ENCODE peak calls at places on chromosomes 3 and 15, in seven cellular contexts. F is hypothalamus; D is AG08395; E is mucosa of descending colon; R is amniotic stem cell; C is testis; B is activated CD8-positive, alpha-beta memory T cell treated with anti-CD3 and anti-CD28 coated beads for 4 hours. J is an unnamed sample.

GRCh38 chr15:56532766-56533455 is 68.0 kb upstream of the MNS1 start:
- DNase-seq in F (no peak), R (no peak), C (no peak), D (no peak), E (no peak), B (no peak), J (no peak)

GRCh38 chr3:59609967-59610366 is 560.1 kb upstream of the CFAP20DC start:
- DNase-seq in D (peak), C (no peak), E (peak), F (no peak), R (no peak), B (no peak), J (peak)

GRCh38 chr3:39809181-39809994 is at the start of gene MYRIP:
- DNase-seq in D (no peak), B (no peak), E (peak), F (no peak), R (no peak), C (peak), J (peak)

GRCh38 chr3:97960561-97961275 is 11.5 kb downstream of the RIOX2 start:
- DNase-seq in D (no peak), C (no peak), R (no peak), F (no peak), E (no peak), B (no peak), J (no peak)

GRCh38 chr3:117488983-117489382 is 779.4 kb downstream of the TUSC7 start:
- DNase-seq in C (no peak), F (no peak), E (no peak), R (no peak), B (no peak), D (no peak), J (no peak)

GRCh38 chr3:30180305-30181275 is 425.8 kb upstream of the TGFBR2 start:
- DNase-seq in D (peak), F (no peak), E (no peak), C (no peak), R (no peak), B (no peak), J (no peak)

GRCh38 chr3:16174389-16174788 is at the start of gene GALNT15:
- DNase-seq in F (peak), D (peak), E (peak), C (peak), R (peak), B (no peak), J (peak)

GRCh38 chr3:126693921-126694320 is 10.1 kb upstream of the CHCHD6 start:
- DNase-seq in R (no peak), E (no peak), B (no peak), C (no peak), D (no peak), F (no peak), J (no peak)

GRCh38 chr3:39639344-39640236 is 169.8 kb upstream of the MYRIP start:
- DNase-seq in R (peak), D (peak), B (no peak), F (no peak), C (no peak), E (no peak), J (no peak)

GRCh38 chr3:13727890-13728289 is 152.0 kb downstream of the WNT7A start:
- DNase-seq in B (no peak), R (no peak), D (no peak), F (no peak), E (no peak), C (no peak), J (no peak)

GRCh38 chr3:151918253-151919029 is 45.0 kb downstream of the SUCNR1 start:
- DNase-seq in C (no peak), D (peak), R (peak), B (no peak), F (no peak), E (peak), J (no peak)

GRCh38 chr3:160676547-160677303 is at the start of gene ARL14:
- DNase-seq in E (peak), D (peak), R (no peak), F (no peak), C (no peak), B (no peak), J (no peak)

GRCh38 chr15:36595625-36596024 is 16.2 kb downstream of the CDIN1 start:
- DNase-seq in E (no peak), F (no peak), C (no peak), B (no peak), D (no peak), R (no peak), J (no peak)

GRCh38 chr3:168436327-168436726 is 340.6 kb upstream of the GOLIM4 start:
- DNase-seq in E (no peak), F (no peak), D (no peak), B (no peak), R (no peak), C (peak), J (no peak)

GRCh38 chr15:60729850-60730458 is 251.0 kb upstream of the ICE2 start:
- DNase-seq in F (no peak), C (no peak), B (no peak), E (no peak), D (no peak), R (no peak), J (no peak)

GRCh38 chr3:29763115-29763514 is 482.2 kb downstream of the RBMS3 start:
- DNase-seq in D (peak), C (no peak), F (no peak), B (no peak), R (no peak), E (no peak), J (no peak)

GRCh38 chr3:161221881-161222600 is 930 bp downstream of the NMD3 start:
- DNase-seq in E (peak), D (peak), B (no peak), C (peak), F (no peak), R (no peak), J (no peak)

GRCh38 chr3:37741644-37742043 is 120.0 kb upstream of the CTDSPL start:
- DNase-seq in D (peak), C (peak), B (no peak), R (no peak), E (peak), F (no peak), J (peak)

GRCh38 chr15:101052031-101052620 is 133.0 kb downstream of the LRRK1 start:
- DNase-seq in D (no peak), E (no peak), C (peak), R (no peak), B (no peak), F (no peak), J (no peak)

GRCh38 chr15:90681480-90681879 is 35.7 kb upstream of the BLM start:
- DNase-seq in R (no peak), E (no peak), B (no peak), D (peak), F (no peak), C (no peak), J (no peak)

GRCh38 chr3:125179528-125180240 is 32.9 kb downstream of the SLC12A8 start:
- DNase-seq in R (no peak), E (no peak), C (no peak), D (no peak), F (no peak), B (no peak), J (no peak)

GRCh38 chr15:41933771-41934170 is 38.6 kb downstream of the EHD4 start:
- DNase-seq in R (no peak), F (no peak), B (no peak), E (peak), D (peak), C (no peak), J (peak)

GRCh38 chr3:53227993-53228885 is 27.6 kb downstream of the TKT start:
- DNase-seq in E (no peak), C (no peak), R (no peak), D (no peak), F (no peak), B (no peak), J (no peak)

GRCh38 chr15:30921106-30921505 is 17.4 kb downstream of the FAN1 start:
- DNase-seq in C (no peak), F (no peak), R (no peak), D (no peak), B (no peak), E (no peak), J (no peak)

GRCh38 chr15:96851613-96852012 is 521.1 kb downstream of the NR2F2 start:
- DNase-seq in R (no peak), B (no peak), F (no peak), E (peak), D (no peak), C (no peak), J (no peak)

GRCh38 chr15:45320581-45320980 is 57.8 kb downstream of the GATM start:
- DNase-seq in R (no peak), F (no peak), E (no peak), D (no peak), B (no peak), C (no peak), J (no peak)

GRCh38 chr3:171842864-171843511 is at the start of gene TMEM212:
- DNase-seq in D (peak), R (no peak), C (no peak), B (no peak), F (no peak), E (no peak), J (no peak)